ENCODE peak calls at places on chromosomes 1 and 21, in eight cellular contexts. A is K562; D is body of pancreas; F is CD8-positive, alpha-beta T cell; Z is uterus; W is GM23338; R is HepG2; G is CD8-positive, alpha-beta memory T cell. J is an unnamed sample. For H3K27me3, the result is how much of the 10 kb centered on the place peaks cover.

GRCh38 chr21:15706686-15707085 is 23.1 kb upstream of the USP25 start:
- DNase-seq in A (no peak), D (no peak), F (no peak), Z (no peak), W (no peak), R (no peak), G (no peak), J (no peak)

GRCh38 chr1:36160949-36161485 is 5.1 kb downstream of the MAP7D1 start:
- DNase-seq in A (peak), D (no peak), F (peak), Z (peak), W (peak), R (no peak), G (peak), J (no peak)

GRCh38 chr1:205481629-205482071 is 22.8 kb upstream of the CDK18 start:
- DNase-seq in A (no peak), D (no peak), F (peak), Z (no peak), W (no peak), R (no peak), G (peak), J (no peak)

GRCh38 chr1:236502972-236503639 is 20.7 kb upstream of the LGALS8 start:
- DNase-seq in A (peak), D (peak), F (peak), Z (peak), W (peak), R (peak), G (no peak), J (peak)

GRCh38 chr1:48572632-48573258 is 100.7 kb upstream of the SPATA6 start:
- DNase-seq in A (peak), D (peak), F (no peak), Z (peak), W (peak), R (peak), G (no peak), J (peak)

GRCh38 chr1:84753516-84754375 is 63.5 kb upstream of the SSX2IP start:
- DNase-seq in A (peak), D (peak), F (peak), Z (peak), W (peak), R (peak), G (peak), J (peak)

GRCh38 chr1:42935313-42935624 is 23.4 kb downstream of the SLC2A1 start:
- DNase-seq in A (no peak), D (peak), F (no peak), Z (no peak), W (no peak), R (no peak), G (no peak), J (no peak)

GRCh38 chr21:37337831-37338230 is 28.7 kb upstream of the DYRK1A start:
- DNase-seq in A (no peak), D (no peak), F (no peak), Z (no peak), W (no peak), R (no peak), G (no peak), J (no peak)

GRCh38 chr1:87221008-87221407 is 107.7 kb upstream of the LMO4 start:
- DNase-seq in A (no peak), D (no peak), F (no peak), Z (no peak), W (no peak), R (no peak), G (no peak), J (no peak)

DNA sequence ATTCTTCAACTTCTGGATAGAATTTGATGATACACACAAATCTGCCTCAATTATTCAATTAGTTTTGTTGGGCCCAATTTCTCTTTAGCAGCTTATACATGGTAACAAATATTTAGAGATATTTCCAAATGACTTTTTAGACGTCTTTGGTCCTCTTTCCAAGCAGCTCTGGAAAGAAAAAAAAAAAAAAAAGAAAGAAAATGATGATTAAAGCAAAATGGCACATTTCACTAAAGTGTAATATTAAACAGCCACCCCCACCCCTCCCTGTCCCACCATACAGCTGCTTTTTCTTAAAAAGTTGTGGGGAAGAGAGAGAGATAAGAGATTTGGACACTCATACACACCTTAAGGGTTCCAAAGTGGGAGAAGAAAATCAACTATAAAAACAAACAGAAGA is 977 bp downstream of the METTL18 start:
- DNase-seq in A (no peak), D (no peak), F (no peak), Z (no peak), W (no peak), R (no peak), G (no peak), J (no peak)
- H3K27ac ChIP-seq in A (peak), D (no peak), F (peak), Z (no peak), W (peak), R (peak), G (peak), J (no peak)

DNA sequence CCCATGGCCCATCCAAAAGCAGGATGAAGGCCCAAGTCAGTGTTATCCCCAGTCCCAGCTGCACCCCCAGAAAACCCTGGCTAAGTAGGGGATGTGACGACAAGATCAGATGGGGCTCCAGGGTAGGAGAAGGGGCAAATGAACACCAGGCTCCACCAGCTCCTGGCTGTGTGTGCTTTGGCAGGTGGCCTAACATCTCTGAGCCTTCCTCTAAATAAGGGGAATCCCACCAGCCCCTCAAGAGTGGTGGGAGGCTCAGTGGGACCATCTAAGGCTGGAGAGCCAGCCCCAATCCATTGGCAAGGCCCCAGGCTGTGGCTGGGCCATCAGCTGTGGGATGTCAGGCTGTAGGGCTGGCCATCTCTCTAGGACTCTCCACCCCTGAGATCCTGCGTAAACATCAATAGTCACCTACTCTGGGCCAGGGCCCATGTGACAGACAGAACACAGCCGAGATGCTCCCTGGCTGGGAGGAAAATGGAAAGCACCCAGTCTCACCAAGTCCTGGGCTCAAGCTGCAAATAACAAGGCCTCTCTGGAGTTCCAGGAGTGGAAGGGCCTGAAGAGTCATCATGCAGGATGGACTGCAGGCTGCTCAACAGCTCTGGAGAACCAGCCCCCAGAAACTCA is 7.5 kb downstream of the SDC3 start:
- DNase-seq in A (no peak), D (no peak), F (no peak), Z (no peak), W (no peak), R (no peak), G (no peak), J (no peak)
- H3K27me3 ChIP-seq in A (under half), D (under half), F (under half), Z (under half), W (under half), R (under half), G (under half), J (under half)

GRCh38 chr1:33065301-33065700 is 15.7 kb upstream of the AZIN2 start:
- DNase-seq in A (no peak), D (no peak), F (no peak), Z (no peak), W (no peak), R (no peak), G (no peak), J (no peak)

GRCh38 chr1:33060579-33061083 is 20.3 kb upstream of the AZIN2 start:
- DNase-seq in A (peak), D (no peak), F (no peak), Z (no peak), W (no peak), R (no peak), G (no peak), J (peak)

GRCh38 chr1:33056426-33056825 is 19.7 kb upstream of the AK2 start:
- DNase-seq in A (no peak), D (no peak), F (no peak), Z (no peak), W (no peak), R (no peak), G (no peak), J (no peak)

GRCh38 chr1:33057095-33057494 is 20.4 kb upstream of the AK2 start:
- DNase-seq in A (no peak), D (no peak), F (no peak), Z (no peak), W (no peak), R (no peak), G (no peak), J (no peak)

DNA sequence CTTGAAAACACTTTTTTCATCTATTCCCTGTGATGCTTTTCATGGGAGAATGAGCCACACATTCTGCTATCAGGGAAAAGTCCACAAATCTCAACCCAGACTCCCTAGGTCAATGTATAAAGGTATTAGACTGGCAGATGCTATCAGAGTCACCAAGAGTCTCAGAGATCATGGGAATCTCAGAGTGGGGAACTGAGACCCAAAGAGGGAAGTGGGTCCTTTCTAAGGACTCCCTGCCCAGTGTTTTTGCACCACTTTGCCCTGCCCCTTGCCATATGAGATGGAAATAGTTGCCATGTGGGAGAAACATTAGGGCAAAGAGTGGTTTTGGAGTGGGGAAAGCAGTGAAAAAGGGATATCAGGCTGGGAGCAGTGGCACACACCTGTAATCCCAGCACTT is 19.1 kb upstream of the AZIN2 start:
- DNase-seq in A (no peak), D (no peak), F (no peak), Z (no peak), W (no peak), R (no peak), G (no peak), J (no peak)
- H3K27ac ChIP-seq in A (no peak), D (no peak), F (no peak), Z (no peak), W (no peak), R (no peak), G (no peak), J (no peak)

GRCh38 chr1:162204883-162205132 is 135.3 kb downstream of the NOS1AP start:
- DNase-seq in A (no peak), D (no peak), F (no peak), Z (no peak), W (no peak), R (no peak), G (no peak), J (no peak)

GRCh38 chr1:162207862-162208261 is 138.4 kb downstream of the NOS1AP start:
- DNase-seq in A (no peak), D (no peak), F (no peak), Z (no peak), W (no peak), R (no peak), G (no peak), J (no peak)

GRCh38 chr1:162206300-162206699 is 136.8 kb downstream of the NOS1AP start:
- DNase-seq in A (no peak), D (no peak), F (no peak), Z (no peak), W (no peak), R (peak), G (no peak), J (no peak)

GRCh38 chr1:162206749-162207635 is 137.5 kb downstream of the NOS1AP start:
- DNase-seq in A (no peak), D (peak), F (no peak), Z (no peak), W (peak), R (peak), G (no peak), J (no peak)

GRCh38 chr1:162204129-162204882 is 134.8 kb downstream of the NOS1AP start:
- DNase-seq in A (no peak), D (no peak), F (no peak), Z (no peak), W (no peak), R (no peak), G (no peak), J (no peak)
- H3K27me3 ChIP-seq in A (under half), D (under half), F (under half), Z (under half), W (under half), R (under half), G (under half), J (under half)

GRCh38 chr1:12126781-12127180 is 40.0 kb upstream of the TNFRSF1B start:
- DNase-seq in A (no peak), D (no peak), F (no peak), Z (no peak), W (no peak), R (no peak), G (no peak), J (no peak)
- H3K27ac ChIP-seq in A (no peak), D (no peak), F (no peak), Z (no peak), W (no peak), R (no peak), G (no peak), J (no peak)

GRCh38 chr1:2431503-2431902 is 19.1 kb upstream of the PEX10 start:
- DNase-seq in A (no peak), D (no peak), F (no peak), Z (no peak), W (no peak), R (no peak), G (no peak), J (no peak)

GRCh38 chr1:2432519-2432918 is 20.2 kb upstream of the PEX10 start:
- DNase-seq in A (no peak), D (no peak), F (no peak), Z (no peak), W (no peak), R (no peak), G (no peak), J (no peak)

GRCh38 chr1:2430592-2430973 is 18.2 kb upstream of the PEX10 start:
- DNase-seq in A (no peak), D (no peak), F (no peak), Z (no peak), W (no peak), R (no peak), G (no peak), J (no peak)

GRCh38 chr1:2429780-2430591 is 17.6 kb upstream of the PEX10 start:
- DNase-seq in A (peak), D (no peak), F (no peak), Z (no peak), W (peak), R (no peak), G (no peak), J (no peak)

DNA sequence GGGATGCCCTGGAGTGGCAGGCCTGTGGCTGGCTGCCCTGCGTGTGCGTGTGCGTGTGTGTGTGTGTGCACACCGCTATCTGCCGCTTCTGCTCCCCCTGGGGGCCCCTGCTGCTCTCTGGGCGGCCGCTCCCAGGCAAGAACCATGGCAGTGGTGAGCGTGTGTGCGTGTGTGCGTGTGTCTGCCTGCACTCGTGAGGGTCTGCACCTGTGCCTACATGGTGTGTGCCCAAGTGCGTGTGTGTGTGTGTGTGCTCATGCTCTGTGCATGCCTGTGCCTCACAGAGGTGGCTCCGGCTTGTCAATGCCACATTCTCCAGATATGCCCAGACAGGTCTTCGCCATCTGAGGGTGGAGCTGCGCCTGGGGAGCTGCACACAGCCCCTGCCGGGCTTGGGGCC is 18.7 kb upstream of the PEX10 start:
- DNase-seq in A (no peak), D (no peak), F (no peak), Z (no peak), W (no peak), R (no peak), G (no peak), J (no peak)
- H3K27me3 ChIP-seq in A (half or more), D (under half), F (under half), Z (under half), W (under half), R (under half), G (under half), J (under half)

GRCh38 chr1:54955359-54955758 is 25.1 kb upstream of the TMEM61 start:
- DNase-seq in A (no peak), D (no peak), F (no peak), Z (no peak), W (no peak), R (no peak), G (no peak), J (no peak)
- H3K27ac ChIP-seq in A (no peak), D (no peak), F (no peak), Z (no peak), W (no peak), R (no peak), G (no peak), J (no peak)

J was measured in dorsolateral prefrontal cortex.